ENCODE peak calls at places on chromosomes 12 and 14, in five cellular contexts. G is activated CD8-positive, alpha-beta memory T cell treated with anti-CD3 and anti-CD28 coated beads for 48 hours; J is AG08395; B is caudate nucleus; K is NCI-H345. O is an unnamed sample.

GRCh38 chr14:93708800-93709199 is 79.5 kb downstream of the PRIMA1 start:
- DNase-seq in K (no peak), G (no peak), B (no peak), J (no peak), O (no peak)

GRCh38 chr14:59028476-59029202 is 159.8 kb upstream of the DAAM1 start:
- DNase-seq in B (no peak), G (no peak), K (peak), J (peak), O (peak)

GRCh38 chr12:49972641-49973360 is at the start of gene AQP6:
- DNase-seq in B (no peak), K (no peak), G (no peak), J (no peak), O (no peak)

GRCh38 chr12:89414851-89415250 is 62.5 kb upstream of the DUSP6 start:
- DNase-seq in K (no peak), G (no peak), B (no peak), J (peak), O (no peak)

GRCh38 chr12:119791453-119791852 is 85.7 kb downstream of the CIT start:
- DNase-seq in B (no peak), G (no peak), K (no peak), J (no peak), O (peak)

GRCh38 chr12:100567945-100568344 is 5.5 kb upstream of the GAS2L3 start:
- DNase-seq in J (no peak), K (no peak), B (no peak), G (no peak), O (no peak)

GRCh38 chr14:22838631-22839041 is 2.3 kb downstream of the MMP14 start:
- DNase-seq in J (peak), K (no peak), G (no peak), B (no peak), O (no peak)

GRCh38 chr14:68596701-68597100 is 196.2 kb downstream of the ZFP36L1 start:
- DNase-seq in G (no peak), K (no peak), J (no peak), B (no peak), O (no peak)

GRCh38 chr12:3407723-3408122 is 83.3 kb upstream of the PRMT8 start:
- DNase-seq in B (no peak), K (no peak), G (no peak), J (no peak), O (no peak)

GRCh38 chr14:100765991-100766390 is 39.3 kb downstream of the DLK1 start:
- DNase-seq in G (no peak), K (no peak), B (no peak), J (no peak), O (no peak)

GRCh38 chr14:105143451-105144230 is 24.9 kb downstream of the JAG2 start:
- DNase-seq in B (no peak), G (no peak), J (no peak), K (no peak), O (no peak)

GRCh38 chr12:105454688-105455087 is 124.2 kb downstream of the C12orf75 start:
- DNase-seq in K (no peak), J (no peak), G (no peak), B (no peak), O (no peak)

GRCh38 chr14:20435454-20436362 is at the start of gene KLHL33:
- DNase-seq in K (no peak), J (no peak), G (no peak), B (no peak), O (no peak)

GRCh38 chr14:46490150-46490769 is 161.3 kb downstream of the RPL10L start:
- DNase-seq in K (no peak), J (no peak), B (no peak), G (no peak), O (no peak)

GRCh38 chr12:46578190-46578982 is 205.8 kb upstream of the SLC38A2 start:
- DNase-seq in G (no peak), B (no peak), K (no peak), J (no peak), O (no peak)

GRCh38 chr12:56258068-56258819 is at the start of gene ANKRD52:
- DNase-seq in G (peak), J (peak), K (peak), B (peak), O (peak)

GRCh38 chr14:22221508-22221907 is 367.5 kb downstream of the DAD1 start:
- DNase-seq in J (no peak), G (no peak), B (no peak), K (no peak), O (no peak)

GRCh38 chr14:91303091-91303923 is 58.8 kb upstream of the GPR68 start:
- DNase-seq in G (no peak), K (no peak), B (no peak), J (no peak), O (no peak)

GRCh38 chr12:107513184-107513583 is 172.4 kb upstream of the PWP1 start:
- DNase-seq in G (no peak), K (no peak), J (no peak), B (no peak), O (no peak)

GRCh38 chr14:95480887-95481226 is 35.6 kb downstream of the SYNE3 start:
- DNase-seq in G (no peak), K (no peak), B (no peak), J (no peak), O (no peak)

GRCh38 chr12:78680596-78680995 is 184.0 kb upstream of the SYT1 start:
- DNase-seq in G (no peak), K (no peak), B (no peak), J (no peak), O (no peak)

GRCh38 chr12:48021485-48022179 is 17.4 kb upstream of the COL2A1 start:
- DNase-seq in K (no peak), B (no peak), J (no peak), G (no peak), O (no peak)

GRCh38 chr14:50025776-50026175 is 90.6 kb downstream of the VCPKMT start:
- DNase-seq in K (no peak), G (no peak), B (no peak), J (no peak), O (no peak)

GRCh38 chr14:105060751-105061427 is 4.3 kb downstream of the GPR132 start:
- DNase-seq in J (no peak), K (no peak), G (no peak), B (no peak), O (no peak)

GRCh38 chr12:8088574-8088973 is 6.5 kb downstream of the NECAP1 start:
- DNase-seq in G (no peak), B (no peak), K (no peak), J (no peak), O (no peak)

GRCh38 chr14:106875503-106875902 is 1349.1 kb downstream of the TMEM121 start:
- DNase-seq in J (no peak), B (no peak), K (peak), G (no peak), O (no peak)

GRCh38 chr12:113971392-113971791 is 5.3 kb upstream of the RBM19 start:
- DNase-seq in B (no peak), K (no peak), G (no peak), J (no peak), O (no peak)

GRCh38 chr12:126369487-126370463 is 1304.5 kb downstream of the AACS start:
- DNase-seq in J (peak), G (no peak), K (no peak), B (no peak), O (no peak)

GRCh38 chr12:107467716-107468115 is 217.9 kb upstream of the PWP1 start:
- DNase-seq in K (no peak), J (no peak), G (no peak), B (no peak), O (no peak)

GRCh38 chr14:75283884-75284563 is 5.4 kb downstream of the FOS start:
- DNase-seq in K (no peak), B (no peak), G (no peak), J (no peak), O (no peak)

GRCh38 chr14:96055065-96055752 is 16.0 kb downstream of the C14orf132 start:
- DNase-seq in K (no peak), B (no peak), G (no peak), J (no peak), O (no peak)

GRCh38 chr12:6540181-6540877 is 6.0 kb downstream of the GAPDH start:
- DNase-seq in G (no peak), B (no peak), K (peak), J (peak), O (no peak)

GRCh38 chr12:104055686-104056388 is 5.8 kb upstream of the GLT8D2 start:
- DNase-seq in K (no peak), J (peak), G (no peak), B (no peak), O (no peak)

GRCh38 chr14:96189288-96189711 is 15.3 kb upstream of the BDKRB2 start:
- DNase-seq in G (no peak), B (no peak), J (peak), K (no peak), O (no peak)

O was measured in anterior cingulate cortex.